ENCODE peak calls at places on chromosomes 13 and 19, in seven cellular contexts. One of them, this sample, is unnamed.
A peak's percentile ranks its signal among the peaks of the same experiment; 100 is the strongest.

GRCh38 chr19:18202759-18203407 is 959 bp downstream of the RAB3A start:
- DNase-seq in K562: peak; percentile 69
- DNase-seq in H1: no peak
- DNase-seq in SK-N-SH: peak; percentile 70
- DNase-seq in GM12878: no peak
- DNase-seq in HCT116: no peak
- DNase-seq in HepG2: no peak
- DNase-seq in this sample: no peak

GRCh38 chr19:40684280-40684679 is 6.2 kb downstream of the NUMBL start:
- DNase-seq in HepG2: no peak
- DNase-seq in SK-N-SH: no peak
- DNase-seq in H1: no peak
- DNase-seq in K562: no peak
- DNase-seq in GM12878: no peak
- DNase-seq in HCT116: no peak
- DNase-seq in this sample: no peak

GRCh38 chr19:11116507-11116906 is 27.2 kb downstream of the LDLR start:
- DNase-seq in GM12878: no peak
- DNase-seq in K562: no peak
- DNase-seq in HCT116: no peak
- DNase-seq in HepG2: no peak
- DNase-seq in SK-N-SH: no peak
- DNase-seq in H1: no peak
- DNase-seq in this sample: no peak

GRCh38 chr19:14683439-14683838 is 6.4 kb upstream of the ZNF333 start:
- DNase-seq in GM12878: no peak
- DNase-seq in H1: no peak
- DNase-seq in SK-N-SH: no peak
- DNase-seq in HepG2: no peak
- DNase-seq in K562: no peak
- DNase-seq in HCT116: no peak
- DNase-seq in this sample: no peak

GRCh38 chr19:45814851-45815481 is at the start of gene RSPH6A:
- DNase-seq in GM12878: no peak
- DNase-seq in HepG2: no peak
- DNase-seq in H1: no peak
- DNase-seq in HCT116: no peak
- DNase-seq in K562: no peak
- DNase-seq in SK-N-SH: no peak
- DNase-seq in this sample: no peak

GRCh38 chr13:72255908-72256307 is 388.9 kb upstream of the DACH1 start:
- DNase-seq in HCT116: peak; percentile 13
- DNase-seq in H1: peak; percentile 34
- DNase-seq in SK-N-SH: peak; percentile 19
- DNase-seq in HepG2: peak; percentile 9
- DNase-seq in GM12878: no peak
- DNase-seq in K562: no peak
- DNase-seq in this sample: peak; percentile 64

GRCh38 chr13:74039667-74040066 is 94.5 kb downstream of the KLF12 start:
- DNase-seq in SK-N-SH: no peak
- DNase-seq in K562: no peak
- DNase-seq in HepG2: no peak
- DNase-seq in GM12878: no peak
- DNase-seq in H1: no peak
- DNase-seq in HCT116: no peak
- DNase-seq in this sample: no peak

GRCh38 chr19:46697142-46697960 is 19.6 kb downstream of the PRKD2 start:
- DNase-seq in HCT116: peak; percentile 80
- DNase-seq in K562: peak; percentile 99
- DNase-seq in GM12878: no peak
- DNase-seq in H1: peak; percentile 96
- DNase-seq in SK-N-SH: peak; percentile 72
- DNase-seq in HepG2: no peak
- DNase-seq in this sample: peak; percentile 90

GRCh38 chr19:38898788-38899446 is 501 bp downstream of the SIRT2 start:
- DNase-seq in SK-N-SH: no peak
- DNase-seq in GM12878: no peak
- DNase-seq in HepG2: no peak
- DNase-seq in HCT116: no peak
- DNase-seq in H1: no peak
- DNase-seq in K562: no peak
- DNase-seq in this sample: no peak

GRCh38 chr19:10321874-10322835 is 6.3 kb upstream of the FDX2 start:
- DNase-seq in SK-N-SH: peak; percentile 23
- DNase-seq in HepG2: no peak
- DNase-seq in H1: no peak
- DNase-seq in K562: no peak
- DNase-seq in HCT116: no peak
- DNase-seq in GM12878: no peak
- DNase-seq in this sample: no peak

GRCh38 chr13:37682496-37682895 is 83.9 kb upstream of the POSTN start:
- DNase-seq in SK-N-SH: no peak
- DNase-seq in H1: no peak
- DNase-seq in K562: peak; percentile 27
- DNase-seq in GM12878: no peak
- DNase-seq in HCT116: no peak
- DNase-seq in HepG2: no peak
- DNase-seq in this sample: no peak

GRCh38 chr19:41234512-41235208 is 15.6 kb downstream of the AXL start:
- DNase-seq in HCT116: no peak
- DNase-seq in GM12878: no peak
- DNase-seq in SK-N-SH: no peak
- DNase-seq in HepG2: no peak
- DNase-seq in H1: no peak
- DNase-seq in K562: no peak
- DNase-seq in this sample: no peak

GRCh38 chr19:2167896-2168618 is 4.3 kb downstream of the DOT1L start:
- DNase-seq in K562: peak; percentile 79
- DNase-seq in GM12878: peak; percentile 87
- DNase-seq in SK-N-SH: no peak
- DNase-seq in H1: no peak
- DNase-seq in HCT116: no peak
- DNase-seq in HepG2: peak; percentile 24
- DNase-seq in this sample: no peak

GRCh38 chr19:28608292-28608691 is 604.7 kb downstream of the UQCRFS1 start:
- DNase-seq in HCT116: no peak
- DNase-seq in K562: no peak
- DNase-seq in SK-N-SH: no peak
- DNase-seq in GM12878: no peak
- DNase-seq in HepG2: no peak
- DNase-seq in H1: no peak
- DNase-seq in this sample: no peak

GRCh38 chr19:28610731-28611130 is 602.2 kb downstream of the UQCRFS1 start:
- DNase-seq in GM12878: no peak
- DNase-seq in HepG2: no peak
- DNase-seq in H1: no peak
- DNase-seq in K562: no peak
- DNase-seq in HCT116: no peak
- DNase-seq in SK-N-SH: no peak
- DNase-seq in this sample: no peak

GRCh38 chr19:28609944-28610343 is 603.0 kb downstream of the UQCRFS1 start:
- DNase-seq in HepG2: no peak
- DNase-seq in H1: no peak
- DNase-seq in SK-N-SH: no peak
- DNase-seq in K562: no peak
- DNase-seq in GM12878: no peak
- DNase-seq in HCT116: no peak
- DNase-seq in this sample: no peak

GRCh38 chr19:28607066-28607583 is 605.8 kb downstream of the UQCRFS1 start:
- DNase-seq in HCT116: no peak
- DNase-seq in HepG2: no peak
- DNase-seq in H1: no peak
- DNase-seq in GM12878: no peak
- DNase-seq in K562: peak; percentile 45
- DNase-seq in SK-N-SH: no peak
- DNase-seq in this sample: no peak

DNA sequence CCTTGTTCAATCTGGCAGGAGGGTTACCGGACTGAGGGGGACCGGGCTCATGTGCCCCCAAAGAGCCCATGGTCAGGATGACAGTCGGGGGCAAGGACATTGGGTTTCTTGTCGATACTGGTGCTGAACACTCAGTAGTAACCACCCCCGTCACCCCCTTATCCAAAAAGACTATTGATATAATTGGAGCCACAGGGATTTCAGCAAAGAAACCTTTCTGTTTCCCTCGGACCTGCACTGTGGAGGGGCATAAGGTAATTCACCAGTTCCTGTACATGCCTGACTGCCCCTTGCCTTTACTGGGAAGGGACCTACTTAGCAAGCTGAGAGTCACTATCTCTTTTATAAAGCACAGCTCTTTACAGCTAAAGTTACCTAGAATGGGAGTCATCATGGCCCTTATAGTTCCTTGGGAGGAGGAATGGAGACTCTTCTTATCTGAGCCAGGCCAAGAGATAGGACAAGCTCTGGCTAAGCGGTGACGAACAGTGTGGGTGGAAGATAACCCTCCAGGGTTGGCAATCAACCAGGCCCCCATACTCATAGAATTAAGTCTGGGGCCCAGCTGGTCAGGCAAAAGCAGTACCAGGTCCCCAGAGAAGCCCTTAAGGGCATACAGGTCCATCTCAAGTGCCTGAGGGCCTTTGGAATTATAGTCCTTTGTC is 603.7 kb downstream of the UQCRFS1 start:
- DNase-seq in GM12878: no peak
- DNase-seq in HepG2: no peak
- DNase-seq in H1: no peak
- DNase-seq in K562: peak; percentile 76
- DNase-seq in HCT116: no peak
- DNase-seq in SK-N-SH: no peak
- DNase-seq in this sample: no peak
- TF ChIP-seq YY1 in GM12878: no peak
- TF ChIP-seq YY1 in HepG2: no peak
- TF ChIP-seq YY1 in H1: no peak
- TF ChIP-seq YY1 in K562: no peak
- TF ChIP-seq YY1 in HCT116: no peak
- TF ChIP-seq YY1 in SK-N-SH: no peak
- TF ChIP-seq YY1 in this sample: no peak

GRCh38 chr13:48727252-48728011 is 73.7 kb downstream of the CYSLTR2 start:
- DNase-seq in HepG2: no peak
- DNase-seq in HCT116: no peak
- DNase-seq in K562: no peak
- DNase-seq in H1: no peak
- DNase-seq in SK-N-SH: no peak
- DNase-seq in GM12878: no peak
- DNase-seq in this sample: no peak
- TF ChIP-seq YY1 in HepG2: no peak
- TF ChIP-seq YY1 in HCT116: no peak
- TF ChIP-seq YY1 in K562: no peak
- TF ChIP-seq YY1 in H1: no peak
- TF ChIP-seq YY1 in SK-N-SH: no peak
- TF ChIP-seq YY1 in GM12878: no peak
- TF ChIP-seq YY1 in this sample: no peak

GRCh38 chr13:33235078-33235477 is 50.5 kb downstream of the STARD13 start:
- DNase-seq in HepG2: peak; percentile 71
- DNase-seq in HCT116: no peak
- DNase-seq in SK-N-SH: no peak
- DNase-seq in GM12878: no peak
- DNase-seq in H1: no peak
- DNase-seq in K562: no peak
- DNase-seq in this sample: no peak

GRCh38 chr13:33235564-33235963 is 50.0 kb downstream of the STARD13 start:
- DNase-seq in H1: no peak
- DNase-seq in SK-N-SH: no peak
- DNase-seq in GM12878: no peak
- DNase-seq in HepG2: no peak
- DNase-seq in HCT116: no peak
- DNase-seq in K562: no peak
- DNase-seq in this sample: no peak

GRCh38 chr13:33233547-33233946 is 52.0 kb downstream of the STARD13 start:
- DNase-seq in GM12878: no peak
- DNase-seq in HepG2: no peak
- DNase-seq in HCT116: no peak
- DNase-seq in K562: no peak
- DNase-seq in H1: no peak
- DNase-seq in SK-N-SH: no peak
- DNase-seq in this sample: no peak

GRCh38 chr13:33232883-33233282 is 52.7 kb downstream of the STARD13 start:
- DNase-seq in SK-N-SH: no peak
- DNase-seq in HepG2: no peak
- DNase-seq in HCT116: no peak
- DNase-seq in GM12878: no peak
- DNase-seq in H1: no peak
- DNase-seq in K562: no peak
- DNase-seq in this sample: no peak

GRCh38 chr13:33236021-33236420 is 49.5 kb downstream of the STARD13 start:
- DNase-seq in HCT116: no peak
- DNase-seq in GM12878: no peak
- DNase-seq in HepG2: no peak
- DNase-seq in SK-N-SH: no peak
- DNase-seq in K562: no peak
- DNase-seq in H1: no peak
- DNase-seq in this sample: no peak
- TF ChIP-seq YY1 in HCT116: no peak
- TF ChIP-seq YY1 in GM12878: no peak
- TF ChIP-seq YY1 in HepG2: no peak
- TF ChIP-seq YY1 in SK-N-SH: no peak
- TF ChIP-seq YY1 in K562: no peak
- TF ChIP-seq YY1 in H1: no peak
- TF ChIP-seq YY1 in this sample: no peak

GRCh38 chr19:49929121-49929610 is at the start of the genes ATF5 and NUP62:
- DNase-seq in HCT116: peak; percentile 59
- DNase-seq in SK-N-SH: peak; percentile 98
- DNase-seq in K562: peak; percentile 97
- DNase-seq in HepG2: peak; percentile 80
- DNase-seq in GM12878: peak; percentile 46
- DNase-seq in H1: peak; percentile 70
- DNase-seq in this sample: peak; percentile 30
- TF ChIP-seq YY1 in HCT116: no peak
- TF ChIP-seq YY1 in SK-N-SH: no peak
- TF ChIP-seq YY1 in K562: peak; percentile 57
- TF ChIP-seq YY1 in HepG2: peak; percentile 36
- TF ChIP-seq YY1 in GM12878: peak; percentile 71
- TF ChIP-seq YY1 in H1: peak; percentile 39
- TF ChIP-seq YY1 in this sample: no peak

GRCh38 chr13:75432045-75432444 is 49.9 kb downstream of the TBC1D4 start:
- DNase-seq in K562: peak; percentile 9
- DNase-seq in SK-N-SH: no peak
- DNase-seq in HepG2: peak; percentile 36
- DNase-seq in GM12878: no peak
- DNase-seq in H1: no peak
- DNase-seq in HCT116: no peak
- DNase-seq in this sample: no peak
- TF ChIP-seq YY1 in K562: no peak
- TF ChIP-seq YY1 in SK-N-SH: no peak
- TF ChIP-seq YY1 in HepG2: no peak
- TF ChIP-seq YY1 in GM12878: no peak
- TF ChIP-seq YY1 in H1: no peak
- TF ChIP-seq YY1 in HCT116: no peak
- TF ChIP-seq YY1 in this sample: no peak